ENCODE peak calls at places on chromosome 6, in eight cellular contexts. W, J, K, T, R, N, S and I are unnamed samples.

GRCh38 chr6:17705778-17706579 is 746 bp downstream of the NUP153 start:
- DNase-seq in K (peak; percentile 81), J (peak; percentile 96), W (peak; percentile 42), T (peak; percentile 65), R (peak; percentile 27), N (peak; percentile 82), S (peak; percentile 61), I (peak; percentile 80)

GRCh38 chr6:20117474-20117873 is 94.8 kb downstream of the MBOAT1 start:
- DNase-seq in N (no peak), S (peak; percentile 82), T (peak; percentile 94), R (no peak), J (no peak), K (no peak), W (no peak), I (no peak)

GRCh38 chr6:45836984-45837383 is 178.7 kb downstream of the CLIC5 start:
- DNase-seq in K (no peak), S (no peak), R (no peak), W (no peak), T (peak; percentile 11), N (no peak), J (no peak), I (no peak)

GRCh38 chr6:100881707-100882040 is 545 bp upstream of the ASCC3 start:
- DNase-seq in W (peak; percentile 37), N (no peak), T (no peak), K (no peak), J (no peak), S (no peak), R (no peak), I (no peak)

GRCh38 chr6:100453701-100454521 is 10.8 kb downstream of the SIM1 start:
- DNase-seq in R (no peak), J (no peak), S (peak; percentile 61), T (peak; percentile 26), W (no peak), N (no peak), K (no peak), I (peak; percentile 95)

GRCh38 chr6:77839292-77839691 is 186.5 kb downstream of the MEI4 start:
- DNase-seq in W (no peak), K (no peak), T (no peak), R (no peak), N (no peak), S (no peak), J (no peak), I (no peak)

GRCh38 chr6:164807125-164807524 is 502.3 kb downstream of the C6orf118 start:
- DNase-seq in W (no peak), J (no peak), T (no peak), R (no peak), K (no peak), S (no peak), N (no peak), I (no peak)

GRCh38 chr6:76439811-76440210 is 367.3 kb upstream of the IMPG1 start:
- DNase-seq in J (no peak), K (no peak), S (no peak), N (no peak), R (no peak), W (no peak), T (no peak), I (no peak)

GRCh38 chr6:120354452-120355098 is 979.7 kb downstream of the TBC1D32 start:
- DNase-seq in T (peak; percentile 74), R (no peak), K (no peak), J (no peak), S (peak; percentile 13), W (no peak), N (no peak), I (no peak)

GRCh38 chr6:20266851-20267608 is 54.8 kb upstream of the MBOAT1 start:
- DNase-seq in J (no peak), W (no peak), T (peak; percentile 87), S (peak; percentile 60), K (no peak), N (no peak), R (no peak), I (no peak)

GRCh38 chr6:164415832-164416563 is 893.4 kb downstream of the C6orf118 start:
- DNase-seq in T (no peak), J (no peak), S (no peak), N (no peak), W (no peak), R (no peak), K (no peak), I (no peak)

GRCh38 chr6:3612341-3613041 is 139.0 kb downstream of the PXDC1 start:
- DNase-seq in W (peak; percentile 62), S (peak; percentile 48), T (peak; percentile 98), K (no peak), J (no peak), R (peak; percentile 27), N (peak; percentile 93), I (no peak)

GRCh38 chr6:27111743-27112142 is 135.8 kb upstream of the PRSS16 start:
- DNase-seq in K (no peak), R (no peak), W (no peak), N (no peak), T (no peak), J (no peak), S (no peak), I (no peak)

GRCh38 chr6:141388666-141389065 is 744.1 kb upstream of the GJE1 start:
- DNase-seq in W (no peak), S (no peak), R (no peak), N (no peak), T (no peak), J (no peak), K (no peak), I (no peak)

GRCh38 chr6:149210376-149210775 is 107.1 kb upstream of the TAB2 start:
- DNase-seq in R (no peak), J (no peak), T (peak; percentile 10), W (peak; percentile 69), N (no peak), K (no peak), S (no peak), I (no peak)

GRCh38 chr6:149209879-149210278 is 107.6 kb upstream of the TAB2 start:
- DNase-seq in W (no peak), K (no peak), J (no peak), T (no peak), R (no peak), N (no peak), S (no peak), I (no peak)

GRCh38 chr6:149212202-149212601 is 105.3 kb upstream of the TAB2 start:
- DNase-seq in T (no peak), R (no peak), N (no peak), K (no peak), W (peak; percentile 83), J (no peak), S (no peak), I (no peak)

GRCh38 chr6:149212892-149213786 is 104.4 kb upstream of the TAB2 start:
- DNase-seq in J (no peak), N (no peak), W (no peak), T (no peak), K (no peak), S (no peak), R (no peak), I (no peak)

GRCh38 chr6:149211046-149211571 is 106.4 kb upstream of the TAB2 start:
- DNase-seq in N (no peak), W (no peak), T (peak; percentile 10), S (no peak), K (no peak), J (no peak), R (no peak), I (no peak)
- H3K27ac ChIP-seq in N (no peak overlapping the region), W (no peak overlapping the region), T (no peak overlapping the region), S (no peak overlapping the region), K (no peak overlapping the region), J (peak overlapping the region; percentile 77), R (no peak overlapping the region), I (no peak overlapping the region)

GRCh38 chr6:33797635-33798342 is 6.0 kb downstream of the MLN start:
- DNase-seq in W (no peak), N (no peak), R (no peak), J (no peak), K (no peak), T (no peak), S (no peak), I (no peak)

GRCh38 chr6:33798343-33798848 is 5.4 kb downstream of the MLN start:
- DNase-seq in W (no peak), S (no peak), R (no peak), N (no peak), K (no peak), J (no peak), T (no peak), I (no peak)

GRCh38 chr6:33792990-33793389 is 4.1 kb upstream of the LEMD2 start:
- DNase-seq in J (no peak), W (no peak), T (no peak), N (no peak), K (no peak), R (no peak), S (no peak), I (no peak)

GRCh38 chr6:33790910-33791309 is 2.0 kb upstream of the LEMD2 start:
- DNase-seq in J (no peak), N (no peak), T (no peak), W (no peak), R (no peak), K (no peak), S (no peak), I (no peak)

DNA sequence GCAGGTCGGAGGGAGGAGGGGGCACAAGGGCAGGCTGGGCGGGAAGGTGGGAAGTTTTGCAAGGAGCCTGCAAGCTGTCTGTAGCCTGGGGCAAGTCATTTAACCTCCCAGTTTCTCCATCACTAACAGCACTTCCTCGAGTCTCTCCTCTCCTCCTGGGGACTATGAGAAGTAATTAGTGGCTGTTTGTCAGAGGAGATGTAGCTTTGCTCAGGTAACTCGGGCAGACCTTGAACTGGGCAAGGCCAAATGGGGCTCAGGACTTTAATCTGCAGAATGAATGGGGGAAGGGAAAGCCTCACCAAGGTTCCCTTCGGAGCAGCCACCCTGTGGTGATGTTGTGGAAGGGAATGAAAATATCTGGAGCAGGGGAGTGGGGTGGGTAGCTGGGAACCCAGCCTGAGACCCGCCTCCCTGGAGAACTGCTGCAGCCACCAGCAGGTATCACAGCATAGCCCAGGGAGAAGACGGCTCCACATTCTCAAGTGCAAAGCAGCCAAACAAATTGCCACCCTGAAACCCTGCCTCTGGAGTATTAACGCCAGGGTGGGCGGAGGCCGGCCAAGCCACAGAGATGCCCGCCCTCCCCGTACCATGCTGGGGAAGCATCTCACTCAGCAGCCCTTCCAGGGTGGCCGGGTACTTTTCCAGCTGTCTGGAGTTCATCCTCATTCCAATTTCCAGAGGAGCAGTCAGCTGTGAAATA is 6.1 kb upstream of the LEMD2 start:
- DNase-seq in R (no peak), K (no peak), T (no peak), S (no peak), J (no peak), N (no peak), W (no peak), I (no peak)
- TF ChIP-seq CTCF in R (no peak), K (no peak), T (no peak), S (no peak), J (no peak), N (no peak), W (no peak), I (no peak)

GRCh38 chr6:41163419-41163717 is 452 bp upstream of the TREM2 start:
- DNase-seq in K (no peak), S (no peak), T (no peak), R (no peak), N (no peak), W (no peak), J (no peak), I (no peak)
- H3K27me3 ChIP-seq in K (no peaks in the 10 kb centered on the region), S (peaks cover 81% of the 10 kb centered on the region), T (peaks cover 10% of the 10 kb centered on the region), R (peaks cover 6% of the 10 kb centered on the region), N (no peaks in the 10 kb centered on the region), W (no peaks in the 10 kb centered on the region), J (no peaks in the 10 kb centered on the region), I (no peaks in the 10 kb centered on the region)

GRCh38 chr6:130525378-130525777 is 159.6 kb downstream of the TMEM200A start:
- DNase-seq in R (no peak), J (no peak), K (no peak), W (no peak), T (no peak), N (no peak), S (no peak), I (no peak)
- H3K27ac ChIP-seq in R (no peak overlapping the region), J (no peak overlapping the region), K (no peak overlapping the region), W (no peak overlapping the region), T (no peak overlapping the region), N (no peak overlapping the region), S (no peak overlapping the region), I (no peak overlapping the region)